ENCODE peak calls at places on chromosomes 2 and 18, in seven cellular contexts. K is progenitor cell of endocrine pancreas, P is NCI-H1930, N is brain microvascular endothelial cell, Y is HT1080, C is head of caudate nucleus, J is NCI-H82. X is an unnamed sample.

GRCh38 chr2:9206991-9207640 is 504 bp downstream of the ASAP2 start:
- DNase-seq in J (peak), N (no peak), K (no peak), C (peak), P (no peak), Y (no peak), X (no peak)

GRCh38 chr2:237858294-237859081 is 935 bp upstream of the RAMP1 start:
- DNase-seq in C (peak), J (peak), P (peak), K (peak), Y (peak), N (peak), X (peak)

GRCh38 chr2:219410390-219410789 is 7.8 kb upstream of the DES start:
- DNase-seq in C (no peak), P (no peak), Y (no peak), J (no peak), N (no peak), K (no peak), X (no peak)

GRCh38 chr2:3117650-3118216 is 259.9 kb downstream of the EIPR1 start:
- DNase-seq in J (no peak), P (no peak), N (no peak), K (no peak), Y (no peak), C (no peak), X (no peak)

GRCh38 chr2:48183276-48183675 is 277.0 kb upstream of the FBXO11 start:
- DNase-seq in P (no peak), K (no peak), C (no peak), Y (no peak), J (no peak), N (no peak), X (no peak)

GRCh38 chr18:43442571-43442970 is 165.3 kb upstream of the SYT4 start:
- DNase-seq in C (no peak), J (no peak), P (no peak), N (peak), K (no peak), Y (no peak), X (no peak)

GRCh38 chr18:70956554-70956953 is 667.7 kb downstream of the SOCS6 start:
- DNase-seq in N (no peak), P (no peak), C (no peak), K (no peak), J (no peak), Y (no peak), X (no peak)

GRCh38 chr2:144424559-144425240 is 95.2 kb downstream of the ZEB2 start:
- DNase-seq in J (no peak), N (no peak), Y (no peak), K (no peak), P (no peak), C (no peak), X (no peak)

GRCh38 chr2:69918391-69918790 is 3.5 kb downstream of the MXD1 start:
- DNase-seq in P (no peak), N (no peak), J (no peak), K (no peak), Y (no peak), C (no peak), X (no peak)

GRCh38 chr2:26566081-26566375 is 75.1 kb downstream of the CIB4 start:
- DNase-seq in P (no peak), N (no peak), C (no peak), Y (no peak), J (no peak), K (no peak), X (peak)